ENCODE peak calls at places on chromosome 18, in nine cellular contexts. V, H, W, N, A, C, E, L and B are unnamed samples. For H3K9me3 and H3K4me1, the result is how much of the 10 kb centered on the place peaks cover.

GRCh38 chr18:51235011-51235789 is 37.7 kb upstream of the MEX3C start:
- DNase-seq in C (no peak), E (peak), H (peak), N (no peak), A (no peak), L (no peak), V (peak), W (no peak), B (no peak)

GRCh38 chr18:812123-812672 is at the start of gene YES1:
- DNase-seq in L (peak), H (peak), C (peak), E (peak), A (peak), W (peak), N (peak), V (peak), B (peak)

GRCh38 chr18:12394428-12394827 is 13.3 kb upstream of the PRELID3A start:
- DNase-seq in N (no peak), W (no peak), V (no peak), H (no peak), A (peak), C (no peak), L (no peak), E (no peak), B (peak)

GRCh38 chr18:52337286-52337685 is 2.7 kb upstream of the DCC start:
- DNase-seq in V (peak), E (no peak), N (no peak), H (no peak), L (no peak), C (no peak), A (no peak), W (peak), B (no peak)

GRCh38 chr18:63119647-63120046 is 199.9 kb downstream of the BCL2 start:
- DNase-seq in N (peak), W (peak), C (no peak), H (peak), E (peak), L (no peak), A (no peak), V (peak), B (no peak)

GRCh38 chr18:13889661-13890060 is 25.7 kb downstream of the MC2R start:
- DNase-seq in H (peak), A (no peak), V (peak), L (no peak), N (no peak), E (no peak), C (no peak), W (no peak), B (no peak)

GRCh38 chr18:318791-319291 is 51.0 kb upstream of the THOC1 start:
- DNase-seq in H (no peak), N (no peak), V (peak), W (no peak), C (no peak), A (no peak), L (no peak), E (no peak), B (no peak)

GRCh38 chr18:2104620-2105462 is 466.5 kb downstream of the METTL4 start:
- DNase-seq in E (peak), V (peak), W (peak), L (no peak), C (peak), N (peak), A (no peak), H (peak), B (peak)

GRCh38 chr18:45402485-45403056 is 212.7 kb upstream of the SLC14A2 start:
- DNase-seq in W (peak), E (no peak), N (peak), V (peak), C (no peak), A (no peak), H (no peak), L (no peak), B (no peak)

GRCh38 chr18:50518787-50519520 is 40.9 kb upstream of the MAPK4 start:
- DNase-seq in V (no peak), L (no peak), C (no peak), A (no peak), N (no peak), H (no peak), W (no peak), E (no peak), B (no peak)

GRCh38 chr18:57887984-57888383 is 84.9 kb upstream of the ATP8B1 start:
- DNase-seq in W (no peak), L (no peak), N (no peak), C (no peak), H (no peak), V (no peak), E (no peak), A (no peak), B (no peak)

GRCh38 chr18:50711401-50711800 is 108.4 kb downstream of the MRO start:
- DNase-seq in V (no peak), N (no peak), H (no peak), A (no peak), W (no peak), L (no peak), C (no peak), E (no peak), B (no peak)

GRCh38 chr18:37762076-37762475 is 196.5 kb upstream of the CELF4 start:
- DNase-seq in V (no peak), A (no peak), W (no peak), E (no peak), C (no peak), L (no peak), H (no peak), N (no peak), B (peak)

GRCh38 chr18:356763-357162 is 88.9 kb upstream of the THOC1 start:
- DNase-seq in V (no peak), W (peak), L (no peak), N (no peak), H (no peak), E (no peak), A (no peak), C (no peak), B (no peak)

GRCh38 chr18:76544511-76545350 is 49.7 kb upstream of the ZNF516 start:
- DNase-seq in C (no peak), W (no peak), A (no peak), L (no peak), V (no peak), E (no peak), N (no peak), H (no peak), B (peak)

GRCh38 chr18:26059357-26059756 is 31.1 kb downstream of the SS18 start:
- DNase-seq in L (no peak), E (no peak), V (no peak), H (no peak), A (no peak), W (no peak), N (no peak), C (no peak), B (no peak)

GRCh38 chr18:3360211-3360610 is 89.8 kb upstream of the TGIF1 start:
- DNase-seq in C (no peak), V (no peak), W (no peak), A (no peak), H (no peak), E (no peak), L (no peak), N (no peak), B (no peak)

GRCh38 chr18:37524139-37524538 is 41.5 kb downstream of the CELF4 start:
- DNase-seq in A (no peak), V (no peak), W (no peak), E (no peak), C (no peak), H (no peak), N (no peak), L (no peak), B (no peak)

GRCh38 chr18:68467966-68468365 is 246.9 kb downstream of the TMX3 start:
- DNase-seq in C (no peak), H (no peak), E (peak), V (no peak), L (no peak), W (no peak), N (no peak), A (no peak), B (no peak)

GRCh38 chr18:34767601-34768027 is 57.5 kb downstream of the DTNA start:
- DNase-seq in W (peak), H (no peak), L (no peak), E (no peak), C (no peak), A (no peak), N (no peak), V (peak), B (no peak)

DNA sequence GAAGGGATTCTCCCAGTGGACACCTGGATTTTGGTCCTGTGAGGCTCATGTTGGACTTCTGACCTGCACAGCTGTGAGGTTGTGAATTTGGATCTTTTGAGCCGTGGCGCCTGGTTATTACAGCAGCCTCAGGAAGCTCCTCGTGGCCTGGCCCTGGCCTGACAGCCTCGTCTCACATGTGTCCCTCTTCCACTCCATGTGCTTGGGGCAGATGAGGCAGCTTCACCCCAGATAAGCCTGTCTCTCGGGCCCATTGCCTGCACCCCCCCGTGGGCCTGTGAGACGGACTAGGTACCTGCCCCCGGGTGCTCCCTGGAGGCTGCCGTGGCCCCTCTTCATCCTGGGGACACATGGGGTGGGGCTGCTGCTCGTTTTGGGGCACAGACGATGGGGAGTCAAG is 51.2 kb downstream of the CTDP1 start:
- DNase-seq in N (no peak), C (no peak), L (no peak), E (no peak), A (no peak), W (no peak), V (no peak), H (no peak), B (no peak)
- H3K9me3 ChIP-seq in N (under half), C (under half), L (under half), E (under half), A (under half), W (under half), V (under half), H (under half), B (under half)

GRCh38 chr18:23584019-23584970 is 2.0 kb downstream of the NPC1 start:
- DNase-seq in V (no peak), C (no peak), N (no peak), H (no peak), A (no peak), L (no peak), W (no peak), E (no peak), B (no peak)
- H3K4me1 ChIP-seq in V (under half), C (under half), N (under half), H (half or more), A (under half), L (under half), W (under half), E (under half), B (under half)

GRCh38 chr18:42052137-42052708 is 97.2 kb downstream of the PIK3C3 start:
- DNase-seq in N (no peak), A (no peak), L (no peak), H (no peak), C (no peak), E (no peak), W (peak), V (peak), B (no peak)
- TF ChIP-seq CTCF in N (no peak), A (no peak), L (no peak), H (peak), C (peak), E (peak), W (peak), V (peak), B (peak)

GRCh38 chr18:71431689-71432088 is 1112.5 kb downstream of the CBLN2 start:
- DNase-seq in W (no peak), L (no peak), N (no peak), H (no peak), E (no peak), C (no peak), A (no peak), V (no peak), B (no peak)
- H3K9me3 ChIP-seq in W (under half), L (under half), N (under half), H (under half), E (under half), C (under half), A (under half), V (under half), B (under half)

GRCh38 chr18:10293966-10294365 is 160.5 kb upstream of the APCDD1 start:
- DNase-seq in V (no peak), N (no peak), W (no peak), A (no peak), C (no peak), E (no peak), L (no peak), H (no peak), B (no peak)

GRCh38 chr18:10289265-10289664 is 165.2 kb upstream of the APCDD1 start:
- DNase-seq in V (no peak), L (no peak), W (no peak), H (no peak), A (no peak), E (no peak), C (no peak), N (no peak), B (no peak)

GRCh38 chr18:10291568-10291981 is 162.9 kb upstream of the APCDD1 start:
- DNase-seq in V (no peak), C (no peak), E (no peak), A (peak), N (peak), L (no peak), W (peak), H (no peak), B (no peak)

GRCh38 chr18:10286580-10287150 is 167.8 kb upstream of the APCDD1 start:
- DNase-seq in E (no peak), H (no peak), N (no peak), A (no peak), W (no peak), C (peak), V (no peak), L (no peak), B (no peak)

GRCh38 chr18:10290244-10291240 is 163.9 kb upstream of the APCDD1 start:
- DNase-seq in L (no peak), A (no peak), W (peak), E (no peak), H (no peak), C (no peak), N (no peak), V (no peak), B (no peak)
- H3K4me1 ChIP-seq in L (under half), A (under half), W (under half), E (under half), H (under half), C (under half), N (under half), V (under half), B (under half)

DNA sequence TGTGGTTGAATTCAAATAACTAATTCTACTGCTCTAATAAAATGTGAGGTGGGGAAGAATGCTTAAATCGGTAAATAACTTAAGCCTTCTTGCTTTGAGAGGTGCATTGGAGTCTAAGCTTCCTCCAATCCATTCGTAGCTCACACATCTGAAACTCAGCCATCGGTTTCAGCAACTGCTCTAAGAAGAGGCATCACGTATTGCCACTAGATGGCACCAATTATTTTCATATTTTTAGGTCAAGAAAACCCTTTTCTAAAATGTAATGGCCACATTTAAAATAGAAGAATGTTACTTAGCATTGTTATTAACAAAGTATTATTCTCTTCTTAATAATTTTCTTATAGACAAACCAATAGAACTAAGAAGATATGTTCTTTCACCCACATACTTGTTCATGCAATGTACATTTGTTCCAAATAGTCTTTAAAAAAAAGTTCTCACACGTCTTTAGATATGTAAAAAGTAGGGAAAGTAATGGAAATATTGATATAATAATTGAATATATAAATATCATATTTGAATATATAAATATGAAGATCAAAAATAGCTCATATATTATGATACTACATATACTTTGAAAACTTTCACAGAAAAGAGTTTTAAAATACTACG is 229.8 kb downstream of the CCDC178 start:
- DNase-seq in W (peak), L (no peak), N (no peak), H (no peak), V (peak), C (no peak), E (peak), A (no peak), B (no peak)
- TF ChIP-seq CTCF in W (peak), L (no peak), N (peak), H (peak), V (peak), C (peak), E (peak), A (no peak), B (peak)

GRCh38 chr18:79739440-79739778 is 58.3 kb upstream of the KCNG2 start:
- DNase-seq in E (no peak), H (no peak), A (peak), N (no peak), C (no peak), V (no peak), W (no peak), L (no peak), B (no peak)
- H3K9me3 ChIP-seq in E (under half), H (under half), A (under half), N (under half), C (under half), V (under half), W (under half), L (under half), B (under half)

GRCh38 chr18:59907172-59907571 is 7.4 kb downstream of the PMAIP1 start:
- DNase-seq in N (no peak), E (no peak), V (no peak), L (no peak), W (no peak), A (no peak), H (no peak), C (no peak), B (no peak)
- H3K4me1 ChIP-seq in N (under half), E (under half), V (under half), L (under half), W (under half), A (under half), H (half or more), C (under half), B (under half)